ENCODE peak calls at places on chromosomes 4 and X, in four cellular contexts. C is spleen, G is sigmoid colon, Y is ovary. U is an unnamed sample.

GRCh38 chr4:62288803-62289541 is 1088.8 kb downstream of the ADGRL3 start:
- DNase-seq in G (no peak), C (no peak), Y (no peak), U (no peak)

GRCh38 chrX:48818098-48818497 is 8.2 kb upstream of the ERAS start:
- DNase-seq in C (no peak), G (no peak), Y (no peak), U (no peak)

GRCh38 chr4:15542795-15543194 is 73.1 kb downstream of the CC2D2A start:
- DNase-seq in C (no peak), Y (no peak), G (no peak), U (no peak)

GRCh38 chr4:178242655-178243054 is 800.4 kb upstream of the AGA start:
- DNase-seq in C (no peak), G (no peak), Y (no peak), U (no peak)

GRCh38 chrX:22652596-22652995 is 347.2 kb upstream of the DDX53 start:
- DNase-seq in C (no peak), Y (no peak), G (no peak), U (no peak)

GRCh38 chr4:175504316-175504715 is 307.7 kb downstream of the GPM6A start:
- DNase-seq in G (no peak), Y (no peak), C (no peak), U (no peak)

GRCh38 chr4:2934077-2934812 is 29.0 kb downstream of the NOP14 start:
- DNase-seq in G (peak), C (peak), Y (peak), U (peak)

GRCh38 chr4:17468638-17469221 is 43.2 kb downstream of the QDPR start:
- DNase-seq in Y (peak), C (no peak), G (no peak), U (no peak)

GRCh38 chr4:173503330-173504180 is 26.5 kb downstream of the HAND2 start:
- DNase-seq in G (no peak), Y (no peak), C (no peak), U (no peak)

GRCh38 chr4:165740911-165741310 is 132.1 kb upstream of the TLL1 start:
- DNase-seq in G (no peak), Y (no peak), C (no peak), U (no peak)

GRCh38 chr4:142297313-142297712 is 548.8 kb downstream of the INPP4B start:
- DNase-seq in G (no peak), Y (no peak), C (no peak), U (no peak)

GRCh38 chr4:66929748-66930147 is 615.6 kb downstream of the CENPC start:
- DNase-seq in G (no peak), C (no peak), Y (no peak), U (no peak)

GRCh38 chr4:148315049-148315448 is 127.2 kb downstream of the NR3C2 start:
- DNase-seq in Y (no peak), G (no peak), C (no peak), U (no peak)

GRCh38 chrX:150084474-150085229 is 146.4 kb upstream of the EOLA2 start:
- DNase-seq in G (no peak), Y (no peak), C (no peak), U (no peak)

GRCh38 chrX:916235-916609 is 285.6 kb downstream of the SHOX start:
- DNase-seq in C (peak), Y (no peak), G (no peak), U (no peak)

GRCh38 chr4:143586080-143586479 is 72.6 kb downstream of the SMARCA5 start:
- DNase-seq in G (no peak), C (no peak), Y (no peak), U (no peak)

GRCh38 chrX:97446298-97446882 is 562.7 kb downstream of the RPA4 start:
- DNase-seq in Y (no peak), G (no peak), C (no peak), U (no peak)

GRCh38 chrX:18855919-18856644 is 127.8 kb downstream of the PHKA2 start:
- DNase-seq in Y (no peak), C (no peak), G (no peak), U (no peak)

GRCh38 chrX:40164751-40165150 is 67.0 kb upstream of the BCOR start:
- DNase-seq in Y (no peak), G (no peak), C (peak), U (peak)

GRCh38 chrX:80207327-80207726 is 192.8 kb downstream of the TBX22 start:
- DNase-seq in C (no peak), G (no peak), Y (no peak), U (no peak)

GRCh38 chrX:77342028-77342427 is 105.2 kb upstream of the FGF16 start:
- DNase-seq in G (no peak), Y (no peak), C (no peak), U (no peak)

GRCh38 chr4:2412534-2412884 is 5.9 kb downstream of the ZFYVE28 start:
- DNase-seq in Y (no peak), C (peak), G (no peak), U (no peak)

GRCh38 chrX:65582450-65583082 is 48.0 kb upstream of the LAS1L start:
- DNase-seq in C (no peak), Y (no peak), G (no peak), U (no peak)

GRCh38 chrX:119887721-119888425 is 7.8 kb upstream of the AKAP14 start:
- DNase-seq in C (peak), G (peak), Y (peak), U (peak)

GRCh38 chr4:11488657-11489448 is 60.2 kb upstream of the HS3ST1 start:
- DNase-seq in G (no peak), Y (no peak), C (no peak), U (no peak)

GRCh38 chr4:7630559-7631287 is 196.0 kb upstream of the PSAPL1 start:
- DNase-seq in Y (peak), C (no peak), G (no peak), U (peak)

GRCh38 chr4:6767725-6768538 is 14.6 kb upstream of the KIAA0232 start:
- DNase-seq in Y (no peak), C (no peak), G (peak), U (no peak)

GRCh38 chr4:138235419-138235952 is 6.7 kb downstream of the SLC7A11 start:
- DNase-seq in C (no peak), Y (no peak), G (no peak), U (no peak)

GRCh38 chrX:105210258-105210657 is 10.2 kb downstream of the TEX13A start:
- DNase-seq in C (no peak), Y (no peak), G (no peak), U (no peak)

GRCh38 chr4:66863481-66863880 is 681.8 kb downstream of the CENPC start:
- DNase-seq in Y (no peak), C (no peak), G (no peak), U (no peak)

GRCh38 chr4:128454281-128455075 is 166.9 kb upstream of the PGRMC2 start:
- DNase-seq in C (peak), G (peak), Y (peak), U (peak)

GRCh38 chr4:40046311-40046980 is 10.2 kb upstream of the N4BP2 start:
- DNase-seq in G (no peak), Y (no peak), C (no peak), U (peak)

GRCh38 chr4:52788806-52789205 is 37.6 kb upstream of the ERVMER34-1 start:
- DNase-seq in C (no peak), G (no peak), Y (no peak), U (no peak)

GRCh38 chr4:88439161-88439760 is 17.7 kb upstream of the HERC5 start:
- DNase-seq in C (no peak), G (no peak), Y (no peak), U (no peak)

GRCh38 chr4:140372607-140373327 is 679 bp upstream of the SCOC start:
- DNase-seq in G (no peak), Y (no peak), C (no peak), U (no peak)

GRCh38 chr4:140368686-140369085 is 4.8 kb upstream of the SCOC start:
- DNase-seq in Y (no peak), C (no peak), G (no peak), U (no peak)

GRCh38 chr4:140374130-140374477 is 658 bp downstream of the SCOC start:
- DNase-seq in G (no peak), Y (no peak), C (no peak), U (no peak)

GRCh38 chr4:140367738-140368137 is 5.7 kb upstream of the SCOC start:
- DNase-seq in G (no peak), Y (no peak), C (no peak), U (no peak)

DNA sequence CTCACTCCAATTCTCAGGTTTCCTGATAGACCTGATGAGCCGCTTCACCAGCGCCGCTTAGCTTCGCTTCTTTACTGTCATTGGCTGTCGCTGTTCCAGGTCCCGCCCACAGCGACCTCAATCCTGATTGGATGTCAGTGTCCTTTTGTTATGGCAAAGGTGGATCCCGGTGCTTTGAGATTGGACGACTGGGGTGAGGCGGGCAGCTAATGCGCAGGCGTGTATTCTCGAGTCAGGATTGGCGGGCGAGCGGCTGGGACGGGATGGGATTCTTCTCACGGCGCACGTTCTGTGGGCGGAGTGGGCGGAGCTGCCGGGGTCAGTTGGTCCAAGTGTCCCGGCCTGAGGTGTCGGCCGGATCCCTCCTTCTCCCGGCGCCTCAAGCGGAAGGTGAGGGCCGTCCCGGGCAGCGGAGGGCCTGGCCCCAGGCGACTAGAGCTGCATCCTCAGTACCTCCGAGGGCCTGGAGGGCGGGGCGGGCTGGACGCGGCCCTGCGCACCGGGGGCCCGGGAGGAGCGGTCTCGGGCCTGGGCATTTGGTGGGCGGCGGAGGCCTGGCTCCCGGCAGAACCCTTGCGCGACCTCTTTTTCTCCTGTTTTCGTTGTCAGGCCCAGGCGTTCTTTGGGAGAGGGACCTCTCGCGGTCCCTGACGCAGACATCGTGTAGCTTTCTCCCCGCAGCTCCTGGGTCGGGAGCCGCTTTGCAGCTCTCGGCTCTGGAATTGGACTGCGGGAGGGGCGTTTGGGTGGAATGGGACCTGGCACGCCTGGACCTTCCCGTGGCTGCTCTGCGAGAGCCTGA is at the start of gene SCOC:
- DNase-seq in C (peak), Y (peak), G (peak), U (peak)
- TF ChIP-seq POLR2A in C (no peak), Y (peak), G (peak), U (peak)

GRCh38 chrX:41441934-41442823 is 5.0 kb upstream of the NYX start:
- DNase-seq in G (peak), C (peak), Y (peak), U (peak)
- TF ChIP-seq POLR2A in G (no peak), C (no peak), Y (no peak), U (peak)

DNA sequence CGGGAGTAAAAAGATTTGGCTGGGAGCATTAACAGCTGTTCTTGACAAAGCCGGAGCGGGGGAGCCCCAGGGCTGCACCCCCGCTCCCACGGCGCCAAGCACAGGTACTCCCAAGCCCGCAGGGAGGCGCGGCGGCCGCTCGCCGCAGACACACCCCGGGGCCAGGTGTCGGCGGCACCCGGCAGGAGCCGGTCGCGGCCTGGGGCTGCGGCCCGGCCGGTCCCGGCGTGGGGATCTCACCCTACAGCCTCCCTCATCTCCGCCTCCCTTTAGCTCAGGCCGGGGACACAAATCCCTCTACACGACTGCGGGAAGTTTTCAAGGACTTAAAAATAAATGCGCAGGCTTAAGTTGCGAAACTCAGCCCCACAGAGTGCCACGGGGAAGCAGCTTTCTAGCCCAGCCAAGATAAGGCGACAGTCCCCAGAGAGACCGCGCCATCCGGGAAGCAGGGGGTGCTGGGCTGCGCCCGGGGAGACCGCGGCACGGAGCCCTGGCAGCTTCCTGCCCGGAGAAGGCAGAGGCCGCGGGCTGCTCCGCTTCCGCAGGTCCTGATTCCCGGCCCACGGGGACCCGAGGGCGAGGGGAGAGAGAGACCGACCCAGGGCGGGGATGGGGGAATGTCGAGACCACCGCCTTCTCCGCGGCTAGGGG is 473 bp downstream of the SH3RF1 start:
- DNase-seq in Y (no peak), G (peak), C (peak), U (peak)
- TF ChIP-seq POLR2A in Y (no peak), G (no peak), C (no peak), U (no peak)

GRCh38 chr4:68773699-68774098 is 42.1 kb upstream of the UGT2B10 start:
- DNase-seq in Y (no peak), C (no peak), G (no peak), U (no peak)
- TF ChIP-seq POLR2A in Y (no peak), C (no peak), G (no peak), U (no peak)

DNA sequence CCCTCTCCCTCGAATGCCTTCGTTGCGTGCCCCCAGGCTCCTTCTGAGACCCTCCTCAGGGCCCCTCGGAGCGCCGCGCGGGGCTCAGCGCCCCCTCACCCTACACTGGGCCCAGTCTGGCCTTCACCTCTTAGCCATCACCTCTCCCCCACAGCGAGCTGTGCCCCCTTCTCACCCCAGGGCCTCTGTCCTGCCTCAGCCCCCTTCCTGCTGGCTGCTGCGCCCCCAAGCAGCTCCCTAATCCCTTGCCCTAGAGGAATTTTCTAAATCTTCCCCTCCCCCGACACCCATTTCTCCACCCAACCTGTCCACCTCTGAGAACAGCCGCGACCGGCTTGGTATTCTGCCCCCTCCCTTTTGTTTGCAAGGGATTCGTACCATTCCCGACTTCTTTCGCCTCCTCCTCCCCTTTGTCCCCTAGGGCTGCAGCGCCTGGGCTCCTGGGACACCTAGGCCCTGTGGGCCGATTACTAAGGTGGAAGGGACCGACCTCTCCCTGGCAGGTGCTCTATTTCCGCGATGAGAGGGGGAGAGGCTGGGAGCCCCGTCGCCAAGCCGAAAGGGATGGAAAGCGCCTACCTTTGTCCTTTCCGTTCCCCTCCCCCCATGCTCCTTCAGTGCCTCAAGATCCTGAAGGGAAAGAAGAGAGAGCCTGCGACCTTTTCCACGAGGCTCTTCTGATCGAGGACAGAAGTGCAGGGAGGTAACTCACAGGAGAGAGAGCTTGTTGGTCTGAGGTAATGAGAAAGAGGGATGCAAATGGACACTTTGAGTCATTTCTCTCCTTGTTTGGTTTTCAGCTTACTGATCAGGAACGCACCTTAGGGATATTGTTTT is 10.9 kb downstream of the DLG3 start:
- DNase-seq in Y (no peak), G (no peak), C (no peak), U (no peak)
- TF ChIP-seq POLR2A in Y (no peak), G (no peak), C (no peak), U (no peak)

GRCh38 chr4:54226399-54227260 is 2.5 kb upstream of the PDGFRA start:
- DNase-seq in G (peak), Y (peak), C (peak), U (peak)
- TF ChIP-seq POLR2A in G (peak), Y (peak), C (no peak), U (peak)

U was measured in right lobe of liver.